ENCODE peak calls at places on chromosomes 16 and 17, in eight cellular contexts. Y is heart right ventricle, P is tibial nerve, F is neural progenitor cell, V is cardiac fibroblast, K is fibroblast of the aortic adventitia, R is endothelial cell of umbilical vein, G is fibroblast of pulmonary artery. B is an unnamed sample.

GRCh38 chr16:9360075-9360474 is 268.6 kb downstream of the HAPSTR1 start:
- DNase-seq in Y (no peak), P (no peak), F (no peak), V (no peak), K (no peak), R (no peak), G (no peak), B (no peak)

GRCh38 chr17:29331330-29331729 is 37.4 kb upstream of the NUFIP2 start:
- DNase-seq in Y (no peak), P (no peak), F (no peak), V (no peak), K (no peak), R (no peak), G (no peak), B (no peak)

GRCh38 chr16:89324056-89325010 is 106.8 kb downstream of the ZNF778 start:
- DNase-seq in Y (no peak), P (no peak), F (no peak), V (peak), K (peak), R (no peak), G (peak), B (no peak)

GRCh38 chr16:89923640-89924297 is 627 bp downstream of the TUBB3 start:
- DNase-seq in Y (no peak), P (no peak), F (peak), V (no peak), K (no peak), R (no peak), G (no peak), B (no peak)

GRCh38 chr16:11256657-11257130 is 690 bp upstream of the SOCS1 start:
- DNase-seq in Y (peak), P (peak), F (peak), V (peak), K (peak), R (no peak), G (peak), B (peak)

GRCh38 chr16:83305092-83305491 is 502.7 kb upstream of the HSBP1 start:
- DNase-seq in Y (no peak), P (no peak), F (no peak), V (peak), K (peak), R (peak), G (peak), B (peak)

GRCh38 chr17:10357768-10358167 is 15.0 kb downstream of the MYH13 start:
- DNase-seq in Y (no peak), P (no peak), F (peak), V (no peak), K (no peak), R (no peak), G (no peak), B (no peak)

GRCh38 chr17:6450926-6451717 is 6.9 kb downstream of the PIMREG start:
- DNase-seq in Y (no peak), P (no peak), F (no peak), V (no peak), K (no peak), R (no peak), G (no peak), B (no peak)

GRCh38 chr17:75793453-75793852 is 8.8 kb downstream of the UNK start:
- DNase-seq in Y (no peak), P (no peak), F (no peak), V (no peak), K (no peak), R (no peak), G (no peak), B (no peak)

GRCh38 chr17:57927048-57927723 is 28.0 kb downstream of the CUEDC1 start:
- DNase-seq in Y (no peak), P (peak), F (peak), V (peak), K (peak), R (peak), G (peak), B (no peak)

GRCh38 chr17:17117923-17118322 is 75.7 kb downstream of the MPRIP start:
- DNase-seq in Y (no peak), P (no peak), F (no peak), V (no peak), K (no peak), R (no peak), G (no peak), B (no peak)

GRCh38 chr17:71790791-71791190 is 330.0 kb upstream of the SOX9 start:
- DNase-seq in Y (no peak), P (no peak), F (no peak), V (peak), K (no peak), R (no peak), G (no peak), B (no peak)

GRCh38 chr17:57221366-57222350 is 34.7 kb upstream of the MSI2 start:
- DNase-seq in Y (no peak), P (no peak), F (no peak), V (no peak), K (no peak), R (no peak), G (no peak), B (no peak)

GRCh38 chr17:56230660-56231059 is 77.4 kb downstream of the ANKFN1 start:
- DNase-seq in Y (no peak), P (peak), F (no peak), V (peak), K (peak), R (no peak), G (peak), B (peak)

GRCh38 chr17:14471052-14471451 is 170.2 kb downstream of the HS3ST3B1 start:
- DNase-seq in Y (no peak), P (no peak), F (no peak), V (peak), K (peak), R (no peak), G (peak), B (peak)

GRCh38 chr16:64481497-64481896 is 640.4 kb downstream of the CDH11 start:
- DNase-seq in Y (no peak), P (no peak), F (no peak), V (no peak), K (no peak), R (no peak), G (no peak), B (no peak)

GRCh38 chr17:18070861-18071340 is 16.8 kb upstream of the DRG2 start:
- DNase-seq in Y (no peak), P (no peak), F (peak), V (peak), K (peak), R (peak), G (peak), B (peak)

GRCh38 chr16:14377326-14377725 is 252.7 kb downstream of the PARN start:
- DNase-seq in Y (no peak), P (no peak), F (no peak), V (peak), K (peak), R (no peak), G (no peak), B (no peak)

GRCh38 chr17:14203392-14203791 is 33.3 kb downstream of the CDRT15 start:
- DNase-seq in Y (no peak), P (no peak), F (peak), V (peak), K (no peak), R (no peak), G (peak), B (peak)

GRCh38 chr17:57776366-57776765 is 31.3 kb upstream of the CCDC182 start:
- DNase-seq in Y (no peak), P (no peak), F (no peak), V (no peak), K (no peak), R (no peak), G (no peak), B (no peak)

GRCh38 chr16:2025251-2025650 is 1.5 kb upstream of the NHERF2 start:
- DNase-seq in Y (no peak), P (no peak), F (no peak), V (no peak), K (no peak), R (no peak), G (no peak), B (no peak)

GRCh38 chr16:1613728-1614225 is 1.6 kb downstream of the CRAMP1 start:
- DNase-seq in Y (no peak), P (no peak), F (peak), V (peak), K (peak), R (no peak), G (no peak), B (peak)

GRCh38 chr17:77131919-77132318 is 8.8 kb upstream of the SEC14L1 start:
- DNase-seq in Y (no peak), P (no peak), F (no peak), V (peak), K (peak), R (peak), G (peak), B (peak)

GRCh38 chr16:1909661-1910231 is 8.5 kb downstream of the HS3ST6 start:
- DNase-seq in Y (no peak), P (no peak), F (peak), V (no peak), K (no peak), R (no peak), G (no peak), B (peak)

GRCh38 chr17:67602974-67603373 is 114.8 kb upstream of the NOL11 start:
- DNase-seq in Y (no peak), P (no peak), F (peak), V (peak), K (peak), R (peak), G (peak), B (peak)

GRCh38 chr17:39655105-39655504 is 10.0 kb upstream of the TCAP start:
- DNase-seq in Y (no peak), P (no peak), F (no peak), V (no peak), K (no peak), R (no peak), G (no peak), B (no peak)

GRCh38 chr17:39651908-39652634 is 13.1 kb upstream of the TCAP start:
- DNase-seq in Y (no peak), P (no peak), F (no peak), V (no peak), K (no peak), R (peak), G (no peak), B (no peak)

GRCh38 chr17:39652635-39653315 is 12.4 kb upstream of the TCAP start:
- DNase-seq in Y (no peak), P (no peak), F (peak), V (no peak), K (no peak), R (peak), G (peak), B (no peak)

GRCh38 chr17:39653316-39653661 is 11.9 kb upstream of the TCAP start:
- DNase-seq in Y (no peak), P (no peak), F (no peak), V (no peak), K (no peak), R (no peak), G (no peak), B (no peak)

GRCh38 chr17:39653662-39654331 is 11.4 kb upstream of the TCAP start:
- DNase-seq in Y (peak), P (peak), F (no peak), V (peak), K (peak), R (peak), G (peak), B (peak)
- H3K4me3 ChIP-seq in Y (no peak), P (peak), F (no peak), V (no peak), K (no peak), R (no peak), G (no peak), B (no peak)

DNA sequence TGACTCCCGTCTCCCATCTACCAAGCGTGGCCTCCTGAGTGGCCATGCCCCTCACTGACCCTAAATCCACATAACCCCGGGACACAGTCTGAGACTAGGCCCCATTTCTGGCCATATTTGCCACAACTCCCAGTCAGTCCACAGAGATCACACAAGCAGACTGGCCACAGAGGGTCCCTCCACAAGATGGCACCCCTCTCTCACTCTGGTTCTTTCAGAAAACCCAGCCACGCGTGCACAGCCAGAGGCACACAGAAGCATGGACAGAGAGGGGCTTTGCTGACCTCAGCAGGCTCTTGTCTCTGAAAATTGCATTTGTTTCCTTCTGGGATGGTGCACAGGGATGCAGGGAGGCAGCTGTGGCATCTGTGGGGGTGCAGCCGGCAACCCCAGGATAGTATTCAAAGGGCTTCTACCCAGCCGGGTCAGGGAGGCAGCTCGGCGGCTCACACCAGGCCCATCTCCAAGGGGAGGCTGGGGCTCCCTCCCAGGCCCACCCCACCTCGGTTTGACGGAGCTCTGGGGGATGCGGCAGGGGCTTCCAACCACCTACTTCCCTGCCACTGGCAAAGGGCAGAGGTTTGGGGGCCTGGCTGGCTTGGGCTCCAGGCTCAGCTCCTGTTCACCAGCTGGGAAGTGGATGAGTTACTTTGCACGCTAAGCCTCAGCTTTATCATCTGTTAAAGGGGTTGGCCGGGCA is 16.8 kb downstream of the DOC2B start:
- DNase-seq in Y (no peak), P (no peak), F (peak), V (peak), K (peak), R (peak), G (peak), B (peak)
- TF ChIP-seq CTCF in Y (peak), P (peak), F (peak), V (peak), K (peak), R (peak), G (peak), B (peak)

DNA sequence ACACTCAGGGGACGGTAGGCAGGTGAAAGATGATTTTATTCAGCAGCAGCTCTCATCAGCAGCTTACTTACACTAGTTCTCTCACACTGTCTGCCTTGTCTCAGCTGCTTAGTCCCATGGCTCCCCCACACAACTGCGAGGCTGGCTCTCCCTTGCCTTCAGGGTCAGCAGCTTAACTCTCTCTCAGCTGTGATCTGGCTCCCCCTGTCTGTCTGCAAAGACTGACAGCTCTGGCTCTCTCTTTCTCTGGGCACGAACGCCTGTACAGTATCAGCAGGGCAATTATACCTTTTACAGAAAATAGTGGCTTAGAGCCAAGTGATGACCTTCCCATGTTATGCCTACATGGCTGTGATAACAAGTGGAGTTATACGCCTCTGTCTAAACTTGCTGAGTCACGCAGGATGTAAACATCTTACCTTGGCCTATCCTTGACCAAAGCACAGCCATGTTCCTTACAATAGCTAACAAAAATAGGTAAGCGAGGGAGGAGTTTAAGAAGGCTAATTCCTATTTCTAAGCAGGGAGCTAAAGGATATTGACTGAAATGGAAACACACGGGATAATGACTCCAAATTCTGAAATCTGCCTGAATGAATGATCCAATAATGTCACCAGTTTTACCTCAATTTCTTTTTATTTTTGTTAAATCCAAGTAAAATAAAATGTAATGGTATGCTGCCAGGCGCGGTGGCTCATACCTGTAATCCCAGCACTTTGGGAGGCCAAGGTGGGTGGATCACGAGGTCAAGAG is 1.1 kb upstream of the NDUFAB1 start:
- DNase-seq in Y (no peak), P (no peak), F (peak), V (no peak), K (no peak), R (peak), G (peak), B (peak)
- H3K4me3 ChIP-seq in Y (no peak), P (no peak), F (peak), V (no peak), K (no peak), R (no peak), G (no peak), B (no peak)

DNA sequence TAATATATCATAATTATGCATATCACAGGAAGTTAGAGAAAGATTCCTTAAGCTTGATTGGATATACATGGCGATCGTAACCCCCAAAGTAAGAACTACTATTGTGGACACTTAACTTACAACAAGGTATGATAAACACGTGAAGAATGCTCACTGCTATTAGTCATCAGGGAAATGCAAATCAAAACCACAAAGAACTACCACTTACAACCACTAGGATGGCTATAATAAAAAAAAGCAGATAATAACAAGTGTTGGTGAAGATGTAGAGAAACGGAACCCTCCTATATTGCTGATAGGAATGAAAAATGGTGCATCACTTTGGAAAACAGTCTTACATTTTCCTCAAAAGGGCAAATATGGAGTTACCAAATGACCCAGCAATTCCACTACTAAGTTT is 265.9 kb downstream of the SLC39A11 start:
- DNase-seq in Y (no peak), P (no peak), F (no peak), V (peak), K (no peak), R (no peak), G (peak), B (peak)
- TF ChIP-seq CTCF in Y (no peak), P (no peak), F (no peak), V (peak), K (no peak), R (no peak), G (no peak), B (no peak)

DNA sequence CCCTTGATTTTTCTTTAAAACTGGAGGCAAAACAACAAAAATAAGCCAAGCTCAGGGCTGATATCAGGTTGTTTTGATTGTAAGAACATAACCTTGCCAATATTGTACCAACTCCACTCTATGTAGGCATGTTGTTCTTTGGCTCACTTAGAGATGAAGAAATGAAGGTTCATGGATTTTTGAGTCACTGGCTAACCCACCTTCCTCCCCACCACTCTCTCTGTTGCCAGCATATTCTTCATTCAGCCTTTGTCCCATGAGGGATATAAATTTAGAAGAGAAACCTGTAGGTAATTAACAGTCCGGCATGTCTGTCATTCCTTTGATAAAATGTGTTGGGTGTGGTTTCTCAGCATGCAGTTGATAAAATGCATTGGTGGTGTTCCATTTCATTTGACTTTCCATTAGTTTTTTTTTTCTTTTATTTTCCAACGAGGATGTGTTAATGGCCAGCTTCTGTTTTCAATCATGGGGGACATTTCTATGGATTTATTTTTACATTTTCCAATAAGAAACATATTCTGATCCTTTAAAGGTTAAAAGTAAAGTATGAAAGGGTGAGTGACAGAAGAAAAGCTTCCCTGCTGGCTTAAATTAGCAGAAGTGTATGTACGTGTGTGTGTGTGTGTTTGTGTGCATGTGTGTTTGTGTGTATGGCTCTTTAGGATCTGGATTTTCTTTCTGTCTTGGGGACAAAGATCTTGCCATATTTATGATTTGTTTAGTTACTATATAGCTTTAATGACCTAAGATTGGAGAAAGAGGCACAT is 166.2 kb upstream of the KCNJ16 start:
- DNase-seq in Y (no peak), P (no peak), F (no peak), V (no peak), K (peak), R (no peak), G (no peak), B (no peak)
- H3K4me3 ChIP-seq in Y (no peak), P (no peak), F (no peak), V (no peak), K (no peak), R (no peak), G (no peak), B (no peak)

GRCh38 chr16:87461466-87461975 is 31.3 kb downstream of the ZCCHC14 start:
- DNase-seq in Y (peak), P (peak), F (peak), V (peak), K (peak), R (peak), G (peak), B (peak)
- TF ChIP-seq CTCF in Y (peak), P (no peak), F (peak), V (peak), K (peak), R (peak), G (no peak), B (no peak)

DNA sequence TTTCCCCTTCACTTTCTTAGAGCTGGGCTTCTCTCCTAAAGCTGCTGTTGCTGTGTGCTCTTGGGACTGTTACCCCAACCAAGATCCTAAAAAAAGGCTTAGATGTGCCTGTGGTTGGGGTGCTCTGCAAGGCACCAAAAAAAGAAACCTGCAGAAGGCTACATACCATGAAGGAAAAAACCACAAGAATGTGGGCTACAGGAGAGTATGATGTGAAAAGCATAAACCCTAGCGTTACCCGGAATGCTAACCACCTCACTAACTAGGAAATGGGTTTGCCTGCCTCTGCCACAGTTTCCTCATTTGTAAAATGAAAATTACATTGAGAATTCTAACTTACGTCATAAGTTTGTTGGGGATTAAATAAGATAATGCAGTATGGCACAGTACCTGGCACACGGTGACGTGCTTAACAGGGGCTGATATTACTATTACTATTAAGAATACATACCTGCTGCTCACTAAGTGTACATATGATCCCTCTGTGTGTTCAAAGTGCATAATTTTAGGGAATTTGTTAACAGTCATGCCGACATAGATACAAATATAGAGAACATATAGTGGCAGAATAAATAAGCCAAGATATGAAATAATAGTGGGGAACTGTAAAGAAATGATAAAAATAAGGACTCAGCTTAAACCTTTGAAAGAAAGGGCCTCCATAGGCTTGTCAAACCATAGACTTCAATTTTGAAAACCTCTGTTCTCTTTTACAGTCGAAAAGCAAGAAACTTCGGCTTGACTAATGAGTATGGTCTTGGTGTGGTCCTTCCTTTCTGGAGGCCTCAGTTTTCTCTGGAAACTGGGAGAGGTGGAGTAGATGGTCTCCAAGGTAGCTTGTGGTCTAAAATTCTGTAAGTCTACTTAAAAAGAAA is 177.8 kb upstream of the TBX2 start:
- DNase-seq in Y (no peak), P (no peak), F (no peak), V (no peak), K (no peak), R (no peak), G (no peak), B (peak)
- H3K4me3 ChIP-seq in Y (no peak), P (no peak), F (no peak), V (no peak), K (no peak), R (no peak), G (no peak), B (no peak)

B was measured in fibroblast of villous mesenchyme.